ENCODE peak calls at places on chromosome 20, in eight cellular contexts. E is H1, P is tibial nerve, J is fibroblast of mammary gland, I is hepatocyte, B is astrocyte of the cerebellum, Z is Calu3, U is lung. H is an unnamed sample.

GRCh38 chr20:40009542-40009941 is 679.5 kb downstream of the MAFB start:
- DNase-seq in E (no peak), P (no peak), J (peak), I (no peak), B (no peak), Z (no peak), U (no peak), H (no peak)

GRCh38 chr20:20410678-20411077 is 42.8 kb downstream of the INSM1 start:
- DNase-seq in E (peak), P (no peak), J (no peak), I (peak), B (no peak), Z (no peak), U (no peak), H (no peak)

GRCh38 chr20:36314734-36315544 is 8.8 kb downstream of the DLGAP4 start:
- DNase-seq in E (no peak), P (no peak), J (no peak), I (no peak), B (no peak), Z (no peak), U (no peak), H (no peak)

GRCh38 chr20:53809242-53809641 is 215.6 kb upstream of the ZNF217 start:
- DNase-seq in E (no peak), P (no peak), J (no peak), I (no peak), B (no peak), Z (no peak), U (no peak), H (no peak)

GRCh38 chr20:9912858-9913434 is 74.1 kb upstream of the PAK5 start:
- DNase-seq in E (no peak), P (peak), J (peak), I (peak), B (peak), Z (peak), U (peak), H (peak)

GRCh38 chr20:48957053-48957481 is 35.6 kb downstream of the ARFGEF2 start:
- DNase-seq in E (no peak), P (no peak), J (peak), I (no peak), B (no peak), Z (no peak), U (no peak), H (no peak)

GRCh38 chr20:5402903-5403531 is 86.3 kb upstream of the PROKR2 start:
- DNase-seq in E (no peak), P (no peak), J (peak), I (peak), B (no peak), Z (peak), U (no peak), H (no peak)

GRCh38 chr20:43843096-43843964 is 71.3 kb upstream of the TOX2 start:
- DNase-seq in E (no peak), P (no peak), J (peak), I (no peak), B (peak), Z (no peak), U (peak), H (peak)

GRCh38 chr20:44737116-44737515 is 8.5 kb upstream of the KCNK15 start:
- DNase-seq in E (no peak), P (no peak), J (no peak), I (no peak), B (no peak), Z (no peak), U (no peak), H (no peak)

GRCh38 chr20:53677447-53678314 is 84.0 kb upstream of the ZNF217 start:
- DNase-seq in E (no peak), P (no peak), J (no peak), I (peak), B (no peak), Z (peak), U (no peak), H (no peak)

GRCh38 chr20:34834459-34834893 is 9.0 kb upstream of the NCOA6 start:
- DNase-seq in E (no peak), P (no peak), J (peak), I (peak), B (peak), Z (no peak), U (no peak), H (no peak)

GRCh38 chr20:1940581-1940980 is 45.4 kb downstream of the SIRPA start:
- DNase-seq in E (no peak), P (no peak), J (no peak), I (no peak), B (no peak), Z (no peak), U (no peak), H (no peak)

GRCh38 chr20:1697592-1697991 is 40.0 kb upstream of the SIRPG start:
- DNase-seq in E (no peak), P (no peak), J (no peak), I (no peak), B (no peak), Z (no peak), U (no peak), H (no peak)

GRCh38 chr20:3678893-3679720 is 2.7 kb downstream of the ADAM33 start:
- DNase-seq in E (no peak), P (no peak), J (peak), I (no peak), B (no peak), Z (no peak), U (no peak), H (no peak)

GRCh38 chr20:23305098-23305497 is 45.5 kb upstream of the NXT1 start:
- DNase-seq in E (no peak), P (peak), J (peak), I (no peak), B (no peak), Z (no peak), U (no peak), H (no peak)

GRCh38 chr20:57977588-57977987 is 250.9 kb downstream of the ANKRD60 start:
- DNase-seq in E (no peak), P (peak), J (no peak), I (no peak), B (no peak), Z (no peak), U (no peak), H (no peak)

GRCh38 chr20:4190792-4191519 is 175.6 kb upstream of the RNF24 start:
- DNase-seq in E (no peak), P (no peak), J (no peak), I (no peak), B (no peak), Z (no peak), U (no peak), H (no peak)

GRCh38 chr20:1775117-1775516 is 117.5 kb upstream of the SIRPG start:
- DNase-seq in E (no peak), P (no peak), J (peak), I (no peak), B (no peak), Z (peak), U (no peak), H (no peak)

DNA sequence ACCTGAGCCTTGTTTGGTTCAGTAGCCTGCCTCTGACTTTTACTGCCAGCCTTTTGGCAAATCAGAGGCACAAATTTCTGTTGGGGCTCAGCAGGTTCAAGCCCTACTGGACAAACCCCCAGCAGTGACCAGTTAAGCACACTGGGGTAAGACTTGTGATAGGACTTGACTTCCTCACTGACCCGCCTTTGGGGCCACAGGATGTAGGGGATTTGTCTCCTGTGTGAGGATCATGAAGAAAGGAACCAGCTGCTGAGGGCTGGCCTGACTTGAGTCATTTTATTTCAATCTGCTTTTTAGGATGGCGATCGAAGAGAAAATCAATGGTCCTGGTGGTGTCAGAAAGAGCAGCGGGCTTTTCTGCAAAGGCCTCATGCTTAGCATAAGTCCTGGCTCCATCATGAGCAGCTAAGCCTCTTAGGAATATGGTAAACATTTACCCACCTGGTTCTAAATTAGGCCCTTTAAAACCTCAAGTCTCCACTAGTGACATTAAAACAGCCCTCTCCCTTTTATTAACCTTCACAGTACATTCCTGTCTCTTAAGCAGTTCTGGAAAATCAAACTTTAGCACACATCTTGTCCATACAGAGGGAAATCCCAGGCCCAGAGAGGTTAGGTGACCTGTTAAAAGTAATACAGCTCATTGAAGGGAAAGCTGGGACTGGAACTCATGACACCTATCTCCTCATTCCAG is 16.6 kb downstream of the CHMP4B start:
- DNase-seq in E (no peak), P (no peak), J (no peak), I (no peak), B (no peak), Z (no peak), U (no peak), H (no peak)
- TF ChIP-seq CTCF in E (no peak), P (no peak), J (no peak), I (no peak), B (no peak), Z (no peak), U (no peak), H (no peak)

DNA sequence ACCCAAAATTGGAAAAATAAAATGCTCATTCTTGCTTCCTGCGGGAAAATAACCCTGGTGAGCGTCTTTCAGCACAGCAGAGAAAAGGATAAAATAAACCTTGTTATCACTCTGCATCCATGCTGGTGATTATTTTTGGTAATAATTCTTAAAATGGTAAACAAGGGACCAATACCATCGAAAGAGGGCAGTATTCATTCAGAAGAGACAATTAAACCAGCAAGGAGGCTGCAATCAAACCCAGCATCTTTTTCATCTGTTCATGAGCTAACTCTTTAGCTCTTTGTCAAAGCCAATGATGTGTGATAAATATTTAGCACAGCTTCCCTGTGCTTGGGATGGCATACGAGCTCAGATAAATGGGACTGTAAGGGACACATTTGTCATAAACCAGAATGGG is 34.3 kb downstream of the CDH26 start:
- DNase-seq in E (no peak), P (no peak), J (peak), I (no peak), B (no peak), Z (no peak), U (no peak), H (no peak)
- TF ChIP-seq CTCF in E (no peak), P (no peak), J (peak), I (no peak), B (no peak), Z (peak), U (no peak), H (peak)

DNA sequence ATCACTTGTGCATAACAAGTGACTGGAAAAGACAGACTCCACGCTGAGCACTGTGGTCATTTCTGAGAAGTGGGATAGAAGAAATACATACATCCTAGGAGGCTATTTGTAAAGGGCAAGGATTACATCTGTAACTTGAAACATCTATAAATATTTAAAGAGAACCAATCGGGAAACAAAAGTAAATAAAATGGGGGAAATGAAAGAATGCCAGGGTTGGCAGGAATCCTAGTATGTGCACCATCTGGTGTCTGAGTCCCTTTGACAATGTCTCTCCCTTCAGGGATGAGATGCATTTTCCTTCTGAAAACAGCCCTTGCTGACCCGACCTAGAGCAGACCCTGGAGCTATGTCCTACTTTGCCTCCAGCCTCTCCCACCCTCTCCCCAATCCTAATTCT is 53.2 kb downstream of the VSTM2L start:
- DNase-seq in E (no peak), P (no peak), J (no peak), I (no peak), B (no peak), Z (no peak), U (no peak), H (no peak)
- TF ChIP-seq CTCF in E (no peak), P (no peak), J (no peak), I (no peak), B (no peak), Z (no peak), U (no peak), H (no peak)

GRCh38 chr20:24780648-24781047 is 168.4 kb upstream of the CST7 start:
- DNase-seq in E (no peak), P (no peak), J (no peak), I (no peak), B (no peak), Z (no peak), U (no peak), H (no peak)
- TF ChIP-seq CTCF in E (no peak), P (no peak), J (no peak), I (no peak), B (no peak), Z (no peak), U (no peak), H (no peak)

DNA sequence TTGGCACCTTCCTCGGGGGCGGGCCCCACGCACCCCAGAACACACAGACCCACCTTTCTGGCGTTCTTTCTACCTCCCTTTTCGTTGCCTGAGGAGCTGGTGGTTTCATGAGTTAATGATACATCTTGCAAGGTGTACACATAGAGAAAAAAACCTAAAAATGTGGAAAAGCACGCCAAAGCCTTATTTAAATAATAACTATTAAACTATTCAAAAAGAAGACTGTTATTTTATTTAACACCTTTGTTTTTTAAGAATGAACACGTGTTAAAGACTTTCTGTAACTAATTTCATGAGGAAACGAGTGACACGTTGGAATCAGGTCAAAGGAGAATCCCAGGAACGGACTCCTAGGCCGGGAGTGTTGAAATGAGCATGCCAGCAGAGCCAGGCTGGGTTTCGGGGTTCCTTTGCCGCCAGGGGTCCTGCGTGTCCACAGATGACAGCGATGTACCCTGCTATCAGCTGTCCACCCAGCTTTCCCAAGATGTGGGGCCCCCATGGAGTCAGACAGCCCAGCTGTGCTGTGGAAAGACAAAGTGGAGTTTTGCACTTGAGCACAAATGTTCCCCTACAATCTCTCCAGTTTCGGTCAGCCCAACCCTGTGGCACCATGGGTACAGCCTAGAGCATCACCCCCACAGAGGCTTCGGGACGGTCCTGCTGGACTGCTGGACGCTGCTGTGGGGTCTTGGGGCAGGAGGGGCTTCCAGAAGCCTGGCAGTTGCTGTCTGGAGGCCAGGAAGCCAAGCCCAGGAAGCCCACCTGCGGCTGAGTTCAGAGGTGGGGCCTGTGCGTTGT is 16.1 kb downstream of the SLC17A9 start:
- DNase-seq in E (no peak), P (no peak), J (no peak), I (no peak), B (no peak), Z (no peak), U (no peak), H (no peak)
- TF ChIP-seq CTCF in E (no peak), P (no peak), J (no peak), I (no peak), B (no peak), Z (no peak), U (no peak), H (no peak)

GRCh38 chr20:63518351-63518861 is 2.2 kb upstream of the PPDPF start:
- DNase-seq in E (no peak), P (no peak), J (no peak), I (no peak), B (no peak), Z (no peak), U (no peak), H (no peak)
- TF ChIP-seq CTCF in E (peak), P (no peak), J (no peak), I (no peak), B (peak), Z (no peak), U (no peak), H (no peak)

GRCh38 chr20:50967621-50968020 is 9.0 kb downstream of the MOCS3 start:
- DNase-seq in E (no peak), P (no peak), J (no peak), I (no peak), B (no peak), Z (no peak), U (no peak), H (no peak)
- TF ChIP-seq CTCF in E (no peak), P (no peak), J (no peak), I (no peak), B (no peak), Z (no peak), U (no peak), H (no peak)

GRCh38 chr20:47466704-47467459 is 34.8 kb upstream of the NCOA3 start:
- DNase-seq in E (no peak), P (no peak), J (no peak), I (no peak), B (no peak), Z (no peak), U (no peak), H (no peak)
- TF ChIP-seq CTCF in E (no peak), P (no peak), J (no peak), I (no peak), B (no peak), Z (no peak), U (no peak), H (no peak)

GRCh38 chr20:46058656-46059281 is 29.8 kb downstream of the SLC12A5 start:
- DNase-seq in E (no peak), P (no peak), J (no peak), I (peak), B (no peak), Z (no peak), U (no peak), H (no peak)

GRCh38 chr20:46056027-46056833 is 27.2 kb downstream of the SLC12A5 start:
- DNase-seq in E (no peak), P (no peak), J (no peak), I (no peak), B (no peak), Z (no peak), U (no peak), H (no peak)

GRCh38 chr20:46056970-46057855 is 28.2 kb downstream of the SLC12A5 start:
- DNase-seq in E (no peak), P (peak), J (peak), I (peak), B (peak), Z (no peak), U (no peak), H (no peak)

GRCh38 chr20:46060301-46060881 is 29.4 kb downstream of the NCOA5 start:
- DNase-seq in E (no peak), P (no peak), J (no peak), I (no peak), B (no peak), Z (no peak), U (no peak), H (no peak)

DNA sequence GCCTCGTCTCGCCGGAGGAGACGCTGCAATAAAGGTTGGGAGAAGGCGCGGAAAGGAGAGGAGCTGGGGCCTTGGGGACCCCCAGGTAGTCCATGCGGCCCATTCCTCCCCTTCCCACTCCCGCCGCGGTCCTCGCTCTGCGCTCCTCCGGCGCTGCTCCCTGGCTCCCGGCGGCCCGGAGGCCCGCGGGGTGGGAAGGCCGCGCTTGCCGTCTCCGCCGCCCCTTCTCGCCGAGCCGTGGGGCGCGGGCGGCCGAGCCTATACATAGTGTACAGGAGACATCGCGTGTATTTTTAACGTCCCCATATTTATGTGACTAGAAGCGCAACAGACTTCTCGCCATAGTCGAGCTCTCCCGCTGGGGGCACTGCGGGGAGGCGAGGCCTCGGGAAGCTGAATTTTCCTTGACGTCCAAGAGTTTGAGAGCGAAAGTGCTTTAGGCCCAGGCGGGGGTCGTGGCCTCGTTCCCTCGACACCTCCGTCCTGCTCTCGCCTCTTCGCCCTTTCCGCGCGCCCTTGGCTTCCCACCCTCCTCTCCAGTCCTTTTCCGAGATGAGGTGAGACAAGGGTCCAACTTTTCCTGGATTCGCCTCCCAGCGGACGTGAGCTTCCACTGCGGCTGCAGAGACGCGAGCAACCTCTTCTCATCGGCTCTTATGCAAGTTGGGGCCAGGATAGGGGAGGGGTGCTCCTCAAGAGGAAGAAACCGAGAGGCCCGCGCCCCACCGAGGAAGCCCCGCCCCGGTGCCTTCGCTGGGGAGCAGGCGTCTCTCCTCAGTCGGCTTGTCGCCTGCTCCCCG is 29.0 kb downstream of the SLC12A5 start:
- DNase-seq in E (no peak), P (peak), J (peak), I (peak), B (no peak), Z (no peak), U (peak), H (no peak)
- TF ChIP-seq CTCF in E (peak), P (peak), J (peak), I (peak), B (peak), Z (no peak), U (no peak), H (peak)

DNA sequence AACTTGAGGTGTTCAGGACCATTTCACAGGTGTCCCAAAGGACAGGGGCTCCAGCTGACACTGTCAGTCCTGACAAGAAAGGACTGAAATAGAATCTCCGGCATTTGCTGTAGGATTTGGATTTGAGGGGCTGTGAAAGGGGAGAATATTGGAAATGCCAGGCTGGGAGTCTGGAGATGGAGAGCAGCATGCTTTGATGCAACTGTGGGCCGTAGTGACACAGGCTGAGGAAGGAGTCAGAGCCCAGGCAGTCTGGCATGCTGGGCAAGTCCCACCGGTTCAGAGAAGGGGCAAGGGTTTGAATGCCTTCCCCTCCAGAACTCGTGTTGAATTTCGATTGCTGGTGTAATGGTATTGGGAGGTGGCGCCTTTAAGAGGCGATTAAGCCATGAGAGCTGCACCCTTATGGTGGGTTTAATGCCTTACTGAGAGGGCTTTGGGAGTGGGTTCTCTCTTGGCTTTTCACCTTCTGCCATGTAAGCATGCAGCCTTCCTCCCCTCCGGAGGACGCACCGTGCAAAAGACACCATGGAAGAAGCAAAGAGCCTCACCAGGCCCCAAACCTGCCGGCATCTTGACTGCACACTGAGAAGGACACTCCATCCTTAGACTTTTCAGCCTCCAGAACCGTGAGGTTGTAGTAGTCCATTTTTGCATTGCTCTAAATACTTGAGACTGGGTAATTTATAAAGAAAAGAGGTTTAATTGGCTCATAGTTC is 9.4 kb upstream of the PYGB start:
- DNase-seq in E (no peak), P (no peak), J (peak), I (no peak), B (no peak), Z (no peak), U (no peak), H (no peak)
- TF ChIP-seq CTCF in E (no peak), P (no peak), J (no peak), I (no peak), B (no peak), Z (no peak), U (no peak), H (no peak)